ENCODE peak calls at places on chromosomes 16 and 17, in four cellular contexts. I is HepG2, F is SK-N-SH, H is GM12878. X is an unnamed sample.

GRCh38 chr16:17845031-17845430 is 374.3 kb upstream of the XYLT1 start:
- DNase-seq in I (no peak), F (no peak), H (no peak), X (no peak)

GRCh38 chr16:1514507-1514906 is 19.0 kb upstream of the TMEM204 start:
- DNase-seq in F (no peak), I (no peak), H (no peak), X (no peak)

GRCh38 chr17:74599531-74599939 is 7.5 kb upstream of the CD300LD start:
- DNase-seq in H (no peak), F (peak; percentile 68), I (no peak), X (no peak)

GRCh38 chr16:4270595-4270994 is 2.2 kb downstream of the TFAP4 start:
- DNase-seq in I (no peak), H (no peak), F (no peak), X (no peak)

GRCh38 chr17:28478940-28479615 is 5.6 kb downstream of the SLC13A2 start:
- DNase-seq in F (no peak), H (no peak), I (no peak), X (no peak)

GRCh38 chr16:1537763-1538289 is 4.4 kb downstream of the TMEM204 start:
- DNase-seq in H (no peak), I (no peak), F (no peak), X (no peak)

GRCh38 chr17:57108656-57109392 is 23.8 kb downstream of the AKAP1 start:
- DNase-seq in F (no peak), H (no peak), I (no peak), X (no peak)

GRCh38 chr16:66476328-66477027 is 49.4 kb downstream of the BEAN1 start:
- DNase-seq in F (peak; percentile 68), I (no peak), H (no peak), X (peak; percentile 83)

GRCh38 chr17:79943354-79944241 is 92.1 kb downstream of the TBC1D16 start:
- DNase-seq in I (no peak), F (no peak), H (no peak), X (no peak)

GRCh38 chr17:5264930-5265329 is 17.2 kb upstream of the RABEP1 start:
- DNase-seq in F (no peak), I (no peak), H (no peak), X (no peak)

GRCh38 chr16:84087461-84088151 is 29.1 kb downstream of the MBTPS1 start:
- DNase-seq in I (no peak), H (no peak), F (no peak), X (no peak)

GRCh38 chr17:66939461-66940114 is 24.9 kb upstream of the CACNG4 start:
- DNase-seq in F (no peak), H (no peak), I (no peak), X (no peak)

GRCh38 chr16:86884256-86884655 is 305.9 kb downstream of the FOXL1 start:
- DNase-seq in F (no peak), H (no peak), I (no peak), X (no peak)

GRCh38 chr16:66600484-66600883 is 4.0 kb upstream of the CMTM3 start:
- DNase-seq in I (no peak), F (no peak), H (no peak), X (no peak)

GRCh38 chr17:40312131-40312731 is 3.3 kb downstream of the RARA start:
- DNase-seq in H (no peak), F (peak; percentile 45), I (no peak), X (no peak)

GRCh38 chr17:40310882-40311391 is 2.0 kb downstream of the RARA start:
- DNase-seq in H (no peak), I (no peak), F (peak; percentile 83), X (no peak)

GRCh38 chr17:40312893-40313659 is 4.1 kb downstream of the RARA start:
- DNase-seq in I (no peak), F (peak; percentile 17), H (no peak), X (no peak)

GRCh38 chr17:40309938-40310510 is 1.0 kb downstream of the RARA start:
- DNase-seq in F (peak; percentile 44), I (no peak), H (no peak), X (no peak)

DNA sequence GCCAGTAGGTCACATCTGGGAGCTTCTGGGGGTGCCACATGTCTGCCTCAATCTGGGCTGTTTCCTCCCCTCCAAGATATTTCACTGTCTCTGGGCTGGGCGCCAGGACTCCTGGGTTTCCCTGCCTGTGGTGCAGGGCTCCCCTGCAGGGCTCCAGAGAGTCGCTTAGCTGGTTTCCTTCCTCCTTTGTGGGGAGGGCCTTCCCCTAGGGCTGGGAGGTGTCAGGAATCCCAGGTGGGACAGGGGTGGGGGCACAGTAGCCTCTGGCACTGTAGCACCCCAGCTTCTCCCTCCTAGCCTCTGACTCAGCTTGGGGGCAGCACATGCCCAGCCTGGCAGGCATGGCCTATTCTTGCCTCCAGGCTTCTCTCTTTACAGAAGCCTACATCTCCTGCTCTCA is 2.6 kb downstream of the RARA start:
- DNase-seq in F (no peak), H (no peak), I (no peak), X (no peak)
- H3K4me3 ChIP-seq in F (peak overlapping the region; percentile 65), H (peak overlapping the region; percentile 10), I (no peak overlapping the region), X (no peak overlapping the region)

GRCh38 chr17:50627386-50627781 is 7.3 kb upstream of the ABCC3 start:
- DNase-seq in F (peak; percentile 68), H (no peak), I (no peak), X (no peak)

GRCh38 chr17:50624321-50624935 is 10.3 kb upstream of the ABCC3 start:
- DNase-seq in I (no peak), F (no peak), H (no peak), X (no peak)

GRCh38 chr17:50625032-50625871 is 9.4 kb upstream of the ABCC3 start:
- DNase-seq in F (no peak), H (no peak), I (no peak), X (no peak)

GRCh38 chr17:50627782-50628601 is 6.7 kb upstream of the ABCC3 start:
- DNase-seq in H (no peak), F (peak; percentile 79), I (peak; percentile 81), X (no peak)

GRCh38 chr17:50626037-50626574 is 8.6 kb upstream of the ABCC3 start:
- DNase-seq in H (no peak), I (peak; percentile 84), F (peak; percentile 93), X (peak; percentile 73)
- TF ChIP-seq TCF12 in H (no peak), I (no peak), F (no peak), X (no peak)

GRCh38 chr17:17414316-17414937 is 62.4 kb upstream of the MED9 start:
- DNase-seq in F (no peak), H (no peak), I (no peak), X (no peak)
- H3K4me3 ChIP-seq in F (no peak overlapping the region), H (no peak overlapping the region), I (no peak overlapping the region), X (no peak overlapping the region)

GRCh38 chr16:49278944-49279725 is 2.5 kb downstream of the CBLN1 start:
- DNase-seq in H (no peak), F (no peak), I (no peak), X (peak; percentile 66)
- TF ChIP-seq TCF12 in H (no peak), F (no peak), I (no peak), X (no peak)

DNA sequence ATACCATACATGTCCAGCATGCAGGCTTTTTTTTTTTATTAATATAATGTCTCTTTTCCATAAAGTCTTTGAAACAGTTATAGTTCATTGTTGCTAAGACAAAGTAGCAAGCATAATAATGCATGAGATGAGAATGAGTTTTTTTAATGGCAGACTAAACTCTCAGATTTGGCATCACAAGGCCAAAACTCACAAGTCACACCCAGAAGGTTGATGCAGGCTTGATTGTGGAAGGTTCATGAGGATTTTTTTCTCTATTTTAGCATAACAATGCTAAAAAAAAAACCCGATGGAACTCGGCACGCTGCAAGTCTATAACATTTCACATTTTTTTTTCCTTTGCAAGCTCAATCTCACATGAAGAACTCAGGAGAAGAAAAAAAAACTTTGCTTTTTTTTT is 2.8 kb downstream of the MAF start:
- DNase-seq in I (no peak), F (no peak), H (no peak), X (no peak)
- H3K4me3 ChIP-seq in I (no peak overlapping the region), F (no peak overlapping the region), H (no peak overlapping the region), X (peak overlapping the region; percentile 78)

GRCh38 chr16:82655315-82655714 is 28.5 kb downstream of the CDH13 start:
- DNase-seq in F (no peak), H (peak; percentile 50), I (no peak), X (no peak)
- TF ChIP-seq TCF12 in F (peak; percentile 91), H (peak; percentile 59), I (no peak), X (no peak)

DNA sequence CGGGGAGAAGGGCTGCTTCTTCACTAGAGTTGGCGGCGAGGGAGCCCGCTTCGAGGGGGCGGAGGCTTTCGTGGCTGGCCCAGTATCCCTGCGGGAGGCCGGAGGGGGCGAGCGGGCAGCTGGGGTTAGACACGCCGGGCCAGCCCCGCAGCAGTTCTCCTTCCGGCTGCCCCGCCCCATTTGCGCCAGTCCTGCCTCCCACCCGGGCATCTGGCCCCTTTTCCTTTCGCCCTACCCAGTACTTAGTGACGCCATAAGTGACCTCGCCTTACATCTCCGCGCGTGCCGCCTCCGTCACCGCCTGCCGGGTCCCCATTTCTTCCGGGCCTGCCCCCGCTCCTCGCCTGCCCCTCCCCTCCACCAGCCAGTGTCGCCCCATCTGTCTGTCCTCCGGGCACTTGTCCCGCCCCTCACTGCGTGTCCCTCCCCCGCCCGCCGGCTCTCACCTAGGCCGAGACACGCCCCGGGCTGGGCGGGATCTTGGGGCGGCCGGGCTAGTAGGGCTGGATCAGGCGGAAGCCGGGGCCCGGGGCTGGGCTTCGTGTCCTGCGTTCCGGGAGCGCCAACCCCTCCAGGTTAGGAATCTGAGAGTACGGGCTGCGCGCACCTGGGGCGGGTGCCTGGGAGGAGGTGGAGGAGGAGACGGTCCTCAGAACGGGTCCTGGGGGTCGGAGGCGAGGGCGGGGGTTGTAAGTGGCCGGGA is 14.3 kb downstream of the SPATA32 start:
- DNase-seq in I (peak; percentile 89), H (peak; percentile 78), F (peak; percentile 95), X (peak; percentile 97)
- H3K4me3 ChIP-seq in I (peak overlapping the region; percentile 84), H (peak overlapping the region; percentile 89), F (peak overlapping the region; percentile 65), X (peak overlapping the region; percentile 70)

X was measured in H1.